ENCODE peak calls at places on chromosome 14, in eight cellular contexts. R is COR-L47, L is neural crest cell, J is H54, F is iris pigment epithelial cell, S is hypothalamus, D is right cardiac atrium, Z is nucleus accumbens. G is an unnamed sample.

GRCh38 chr14:48243900-48244299 is 568.5 kb upstream of the MDGA2 start:
- DNase-seq in L (no peak), J (no peak), Z (no peak), R (no peak), D (no peak), S (no peak), F (no peak), G (no peak)

GRCh38 chr14:38127784-38128183 is 79.9 kb upstream of the SSTR1 start:
- DNase-seq in S (no peak), F (peak), R (no peak), L (no peak), D (no peak), J (no peak), Z (no peak), G (no peak)

GRCh38 chr14:68908860-68909259 is 70.2 kb downstream of the ACTN1 start:
- DNase-seq in S (no peak), L (no peak), Z (no peak), F (no peak), R (no peak), D (no peak), J (no peak), G (no peak)

GRCh38 chr14:101055776-101056374 is 152.4 kb upstream of the RTL1 start:
- DNase-seq in R (no peak), Z (no peak), J (no peak), S (no peak), F (no peak), D (no peak), L (no peak), G (no peak)

GRCh38 chr14:96623676-96624484 is 121.7 kb downstream of the PAPOLA start:
- DNase-seq in Z (no peak), R (no peak), L (no peak), S (no peak), D (no peak), J (no peak), F (no peak), G (no peak)

GRCh38 chr14:29168149-29168548 is 401.6 kb downstream of the FOXG1 start:
- DNase-seq in J (no peak), R (no peak), S (no peak), F (no peak), Z (no peak), L (no peak), D (no peak), G (no peak)

GRCh38 chr14:101286271-101287018 is 274.9 kb upstream of the DIO3 start:
- DNase-seq in D (no peak), F (no peak), Z (no peak), S (no peak), R (no peak), L (no peak), J (no peak), G (no peak)

GRCh38 chr14:31966896-31967668 is 110.0 kb upstream of the ARHGAP5 start:
- DNase-seq in R (no peak), S (no peak), L (no peak), Z (no peak), F (no peak), D (no peak), J (no peak), G (no peak)

GRCh38 chr14:21097616-21098133 is 780 bp downstream of the ZNF219 start:
- DNase-seq in R (peak), S (no peak), D (peak), L (no peak), J (no peak), F (no peak), Z (no peak), G (peak)

GRCh38 chr14:91573894-91574837 is 64.1 kb upstream of the PPP4R3A start:
- DNase-seq in Z (peak), D (peak), S (peak), L (peak), F (peak), R (peak), J (peak), G (peak)

GRCh38 chr14:62654641-62655040 is 390.6 kb downstream of the KCNH5 start:
- DNase-seq in D (no peak), L (no peak), R (no peak), F (peak), J (no peak), Z (no peak), S (no peak), G (no peak)

GRCh38 chr14:77965919-77966435 is 166.1 kb downstream of the ADCK1 start:
- DNase-seq in F (peak), D (peak), Z (no peak), J (no peak), L (no peak), S (peak), R (peak), G (peak)

GRCh38 chr14:50741571-50741970 is 73.5 kb upstream of the SAV1 start:
- DNase-seq in F (peak), J (no peak), R (no peak), L (no peak), S (no peak), Z (no peak), D (no peak), G (no peak)

GRCh38 chr14:58131386-58131785 is 20.6 kb downstream of the ARMH4 start:
- DNase-seq in Z (no peak), L (no peak), D (no peak), R (no peak), F (peak), J (no peak), S (no peak), G (peak)

GRCh38 chr14:24863933-24864708 is 185.8 kb downstream of the STXBP6 start:
- DNase-seq in D (no peak), S (no peak), R (no peak), L (no peak), F (no peak), J (no peak), Z (no peak), G (no peak)

GRCh38 chr14:36256131-36256801 is 64.2 kb downstream of the MBIP start:
- DNase-seq in Z (no peak), L (no peak), J (no peak), D (no peak), R (no peak), S (no peak), F (peak), G (no peak)

G was measured in left lobe of liver.